ENCODE peak calls at places on chromosomes 2 and 18, in seven cellular contexts. C is spleen, X is progenitor cell of endocrine pancreas, J is SW 1271, D is ACHN, E is tibial nerve, S is AG04449. Q is an unnamed sample.

GRCh38 chr2:138490673-138491494 is 10.7 kb upstream of the SPOPL start:
- DNase-seq in C (no peak), X (no peak), J (no peak), D (no peak), E (no peak), S (no peak), Q (no peak)

GRCh38 chr2:104658149-104658839 is 195.6 kb upstream of the POU3F3 start:
- DNase-seq in C (peak), X (no peak), J (no peak), D (no peak), E (peak), S (no peak), Q (peak)

GRCh38 chr2:8502316-8502715 is 179.5 kb upstream of the ID2 start:
- DNase-seq in C (peak), X (no peak), J (no peak), D (no peak), E (no peak), S (no peak), Q (no peak)

GRCh38 chr2:189412330-189412953 is 28.8 kb upstream of the WDR75 start:
- DNase-seq in C (no peak), X (peak), J (no peak), D (peak), E (no peak), S (no peak), Q (peak)

GRCh38 chr2:97742381-97742847 is 29.0 kb downstream of the ZAP70 start:
- DNase-seq in C (peak), X (no peak), J (peak), D (no peak), E (no peak), S (no peak), Q (no peak)

GRCh38 chr2:107738268-107738667 is 88.4 kb upstream of the RGPD4 start:
- DNase-seq in C (no peak), X (no peak), J (no peak), D (no peak), E (no peak), S (no peak), Q (no peak)

GRCh38 chr2:239038773-239039478 is 191.0 kb downstream of the TWIST2 start:
- DNase-seq in C (peak), X (no peak), J (no peak), D (no peak), E (no peak), S (no peak), Q (no peak)

GRCh38 chr2:140473851-140474250 is 1657.0 kb downstream of the LRP1B start:
- DNase-seq in C (no peak), X (no peak), J (no peak), D (no peak), E (no peak), S (no peak), Q (no peak)

GRCh38 chr18:63189817-63190216 is 129.8 kb downstream of the BCL2 start:
- DNase-seq in C (no peak), X (no peak), J (no peak), D (no peak), E (no peak), S (no peak), Q (peak)